ENCODE peak calls at places on chromosomes 11 and 22, in seven cellular contexts. V is hepatocyte; R is caudate nucleus; S is coronary artery; E is thoracic aorta; K is substantia nigra; T is naive thymus-derived CD4-positive, alpha-beta T cell. H is an unnamed sample.

GRCh38 chr11:11416502-11416901 is 63.5 kb upstream of the CSNK2A3 start:
- DNase-seq in E (no peak), T (no peak), S (no peak), R (no peak), V (no peak), K (peak), H (peak)

GRCh38 chr11:113247231-113247630 is 67.2 kb upstream of the TTC12 start:
- DNase-seq in S (no peak), E (no peak), K (no peak), T (no peak), V (no peak), R (no peak), H (no peak)

GRCh38 chr11:8828580-8829358 is 82.2 kb upstream of the AKIP1 start:
- DNase-seq in T (no peak), R (no peak), E (no peak), V (no peak), K (no peak), S (no peak), H (no peak)

GRCh38 chr11:2737876-2738275 is 38.1 kb upstream of the KCNQ1OT1 start:
- DNase-seq in E (no peak), S (no peak), T (no peak), V (peak), K (no peak), R (no peak), H (no peak)

GRCh38 chr11:36567684-36568083 is at the start of gene RAG1:
- DNase-seq in T (no peak), K (no peak), R (no peak), E (no peak), V (no peak), S (no peak), H (no peak)

GRCh38 chr11:16512842-16513241 is 156.5 kb upstream of the SOX6 start:
- DNase-seq in K (no peak), S (no peak), E (no peak), V (no peak), T (no peak), R (no peak), H (no peak)

GRCh38 chr22:23862103-23862502 is 4.4 kb downstream of the SLC2A11 start:
- DNase-seq in R (no peak), K (peak), V (peak), S (no peak), T (no peak), E (no peak), H (no peak)

GRCh38 chr11:797300-798092 is 585 bp downstream of the SLC25A22 start:
- DNase-seq in V (peak), S (peak), R (no peak), E (no peak), T (peak), K (peak), H (peak)

GRCh38 chr22:21443057-21443734 is 24.0 kb upstream of the TMEM191C start:
- DNase-seq in R (no peak), K (no peak), S (no peak), E (no peak), T (no peak), V (no peak), H (peak)

GRCh38 chr11:129365816-129366215 is 9.8 kb upstream of the BARX2 start:
- DNase-seq in E (no peak), S (no peak), K (no peak), T (no peak), V (no peak), R (no peak), H (no peak)

GRCh38 chr22:27801197-27801615 is 350 bp downstream of the MN1 start:
- DNase-seq in K (peak), R (no peak), V (peak), E (no peak), S (no peak), T (peak), H (no peak)

GRCh38 chr11:33899383-33900037 is 7.6 kb upstream of the LMO2 start:
- DNase-seq in K (peak), S (peak), T (no peak), V (peak), E (peak), R (no peak), H (no peak)

GRCh38 chr11:81596709-81597108 is 1137.0 kb downstream of the FAM181B start:
- DNase-seq in V (no peak), T (no peak), E (no peak), S (no peak), K (no peak), R (no peak), H (no peak)

GRCh38 chr22:47245786-47246185 is 483.3 kb downstream of the TBC1D22A start:
- DNase-seq in R (no peak), T (no peak), S (no peak), E (no peak), K (no peak), V (no peak), H (no peak)

GRCh38 chr11:84140386-84141169 is 854.4 kb upstream of the CCDC90B start:
- DNase-seq in K (no peak), S (no peak), R (no peak), V (no peak), T (no peak), E (no peak), H (no peak)

GRCh38 chr11:2772544-2773031 is 72.8 kb upstream of the KCNQ1OT1 start:
- DNase-seq in V (no peak), T (no peak), E (no peak), S (peak), R (no peak), K (no peak), H (no peak)

GRCh38 chr22:50630376-50630775 is 2.4 kb upstream of the ARSA start:
- DNase-seq in T (no peak), S (no peak), E (no peak), V (no peak), R (no peak), K (no peak), H (no peak)

GRCh38 chr11:57249384-57250319 is 12.6 kb upstream of the APLNR start:
- DNase-seq in T (no peak), V (peak), E (no peak), S (no peak), R (no peak), K (peak), H (peak)

GRCh38 chr11:101061606-101062005 is 68.0 kb downstream of the PGR start:
- DNase-seq in E (no peak), K (no peak), V (no peak), R (no peak), S (no peak), T (no peak), H (no peak)

GRCh38 chr22:33807465-33807864 is 112.8 kb downstream of the LARGE1 start:
- DNase-seq in K (no peak), R (no peak), E (no peak), V (no peak), T (no peak), S (no peak), H (no peak)

GRCh38 chr11:43576834-43577521 is 103.6 kb upstream of the HSD17B12 start:
- DNase-seq in V (peak), K (no peak), S (no peak), R (no peak), T (no peak), E (no peak), H (no peak)

GRCh38 chr11:124841186-124841585 is 24.0 kb upstream of the ROBO3 start:
- DNase-seq in T (no peak), S (no peak), R (no peak), V (no peak), K (no peak), E (no peak), H (no peak)

GRCh38 chr22:49765951-49766350 is 61.7 kb downstream of the BRD1 start:
- DNase-seq in S (peak), T (no peak), E (no peak), K (no peak), R (no peak), V (no peak), H (peak)

GRCh38 chr11:86116386-86116726 is 47.5 kb upstream of the PICALM start:
- DNase-seq in T (no peak), V (no peak), S (no peak), K (no peak), E (no peak), R (no peak), H (no peak)

GRCh38 chr22:43878079-43878795 is 13.6 kb downstream of the PNPLA5 start:
- DNase-seq in S (no peak), E (no peak), K (no peak), V (no peak), R (no peak), T (no peak), H (no peak)

GRCh38 chr22:46132830-46133587 is 17.3 kb upstream of the PPARA start:
- DNase-seq in R (no peak), E (no peak), K (no peak), T (no peak), S (no peak), V (no peak), H (no peak)

GRCh38 chr11:78164471-78164870 is 24.0 kb downstream of the KCTD21 start:
- DNase-seq in K (no peak), S (no peak), R (no peak), E (no peak), T (no peak), V (no peak), H (no peak)

GRCh38 chr22:42396621-42397331 is 35.4 kb downstream of the NFAM1 start:
- DNase-seq in S (no peak), E (no peak), T (no peak), R (no peak), K (no peak), V (no peak), H (no peak)

GRCh38 chr22:49320714-49321476 is 506.8 kb downstream of the BRD1 start:
- DNase-seq in T (no peak), S (peak), R (no peak), V (no peak), K (no peak), E (no peak), H (peak)

GRCh38 chr11:77147668-77148321 is 19.7 kb downstream of the MYO7A start:
- DNase-seq in R (no peak), S (no peak), E (no peak), T (no peak), V (peak), K (no peak), H (no peak)

GRCh38 chr11:46560300-46561025 is 33.4 kb downstream of the AMBRA1 start:
- DNase-seq in S (no peak), E (no peak), T (peak), V (no peak), R (no peak), K (no peak), H (no peak)

GRCh38 chr11:102142333-102142732 is 32.1 kb downstream of the YAP1 start:
- DNase-seq in V (no peak), T (no peak), S (no peak), E (no peak), K (no peak), R (no peak), H (no peak)

GRCh38 chr11:30420233-30420787 is 97.4 kb downstream of the ARL14EP start:
- DNase-seq in E (no peak), K (no peak), R (no peak), T (no peak), V (no peak), S (no peak), H (no peak)

GRCh38 chr11:130318031-130318673 is 3.4 kb upstream of the ZBTB44 start:
- DNase-seq in E (no peak), R (no peak), T (no peak), V (no peak), K (no peak), S (no peak), H (no peak)

GRCh38 chr11:6637871-6638270 is 17.7 kb downstream of the DCHS1 start:
- DNase-seq in K (no peak), S (peak), V (no peak), R (no peak), T (no peak), E (no peak), H (no peak)

GRCh38 chr11:69603163-69603836 is 37.7 kb upstream of the CCND1 start:
- DNase-seq in V (no peak), K (no peak), R (no peak), T (no peak), E (no peak), S (no peak), H (no peak)
- H3K27ac ChIP-seq in V (no peak), K (no peak), R (no peak), T (no peak), E (no peak), S (no peak), H (no peak)

GRCh38 chr11:3880724-3881123 is 25.3 kb downstream of the STIM1 start:
- DNase-seq in V (no peak), K (no peak), S (no peak), T (no peak), R (no peak), E (no peak), H (no peak)

GRCh38 chr11:3879967-3880542 is 24.6 kb downstream of the STIM1 start:
- DNase-seq in S (no peak), R (no peak), V (peak), T (no peak), K (no peak), E (no peak), H (no peak)

GRCh38 chr11:3879216-3879966 is 23.9 kb downstream of the STIM1 start:
- DNase-seq in R (no peak), S (no peak), V (no peak), K (no peak), E (no peak), T (no peak), H (no peak)

GRCh38 chr11:3878036-3878584 is 22.6 kb downstream of the STIM1 start:
- DNase-seq in V (no peak), S (no peak), K (no peak), E (no peak), T (no peak), R (no peak), H (no peak)

DNA sequence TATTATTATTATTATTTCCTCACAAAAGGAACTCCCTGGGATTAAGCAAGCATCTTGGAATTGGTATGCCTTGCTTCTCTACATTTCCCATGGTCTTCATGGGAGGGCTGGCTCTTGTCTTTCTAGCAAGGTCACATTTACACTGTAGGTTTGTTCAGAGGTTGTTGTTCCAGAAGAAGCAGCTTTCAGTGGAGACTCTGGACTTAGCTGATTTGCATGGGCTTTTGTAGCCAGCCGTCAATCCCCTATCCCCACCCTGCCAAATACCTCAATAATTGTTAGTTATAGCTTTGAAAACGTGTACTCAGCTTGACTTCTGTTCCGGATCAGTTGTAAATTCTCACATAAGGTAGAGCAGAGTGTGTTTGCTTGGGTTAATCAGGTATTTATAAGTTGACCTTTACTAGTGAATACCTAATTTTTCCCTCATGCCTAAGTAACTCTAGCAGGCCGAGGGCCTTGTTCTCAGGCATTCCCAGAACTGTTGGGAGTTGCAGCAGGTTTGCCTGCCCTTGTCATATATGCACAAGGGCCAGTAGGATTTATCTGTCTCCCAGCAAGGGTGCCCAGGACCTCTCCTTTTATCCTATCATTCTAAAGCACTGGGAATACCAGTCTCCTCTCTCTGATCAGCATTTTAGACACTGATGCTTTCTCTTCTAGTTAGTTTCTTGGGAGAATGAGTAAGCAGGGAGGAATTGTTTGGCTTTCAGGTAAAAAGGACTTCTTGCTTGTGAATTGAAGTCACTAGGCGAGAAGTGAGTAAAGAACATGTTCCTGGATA is 22.0 kb downstream of the STIM1 start:
- DNase-seq in K (no peak), R (no peak), S (no peak), V (no peak), E (no peak), T (no peak), H (no peak)
- H3K27ac ChIP-seq in K (no peak), R (no peak), S (no peak), V (peak), E (no peak), T (peak), H (peak)

GRCh38 chr11:92707173-92707619 is 262.3 kb upstream of the MTNR1B start:
- DNase-seq in R (no peak), V (no peak), T (no peak), S (no peak), E (no peak), K (no peak), H (no peak)

GRCh38 chr11:92709329-92709728 is 260.1 kb upstream of the MTNR1B start:
- DNase-seq in K (no peak), R (no peak), E (no peak), S (no peak), V (no peak), T (no peak), H (no peak)

GRCh38 chr11:92703431-92703830 is 266.0 kb upstream of the MTNR1B start:
- DNase-seq in K (no peak), S (no peak), T (no peak), E (no peak), V (no peak), R (no peak), H (no peak)

GRCh38 chr11:92711913-92712312 is 257.5 kb upstream of the MTNR1B start:
- DNase-seq in V (no peak), E (no peak), T (no peak), K (no peak), S (no peak), R (no peak), H (no peak)

GRCh38 chr11:92707665-92708064 is 261.8 kb upstream of the MTNR1B start:
- DNase-seq in K (no peak), V (no peak), R (no peak), E (no peak), T (no peak), S (no peak), H (no peak)
- H3K27ac ChIP-seq in K (no peak), V (no peak), R (peak), E (peak), T (no peak), S (peak), H (no peak)

DNA sequence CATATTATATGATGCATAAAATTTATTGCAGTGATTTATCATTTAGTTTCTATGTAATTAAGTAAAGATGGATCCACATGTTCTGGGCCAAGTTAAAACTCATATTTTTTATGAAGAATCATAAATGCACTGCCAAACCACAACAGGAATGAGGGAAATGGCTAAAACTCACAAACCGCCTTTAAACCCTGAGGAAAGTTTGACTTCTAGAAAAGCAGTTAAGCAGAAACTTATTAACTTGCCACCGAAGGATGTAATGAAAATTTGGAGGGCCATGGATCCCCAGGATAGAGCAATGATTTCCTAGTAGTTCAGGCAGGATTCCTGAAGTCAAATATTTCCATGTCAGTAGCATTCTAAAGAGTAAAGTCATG is 218.3 kb upstream of the CTSC start:
- DNase-seq in S (no peak), V (no peak), R (no peak), K (no peak), E (no peak), T (no peak), H (no peak)
- H3K27ac ChIP-seq in S (no peak), V (no peak), R (no peak), K (no peak), E (no peak), T (no peak), H (no peak)

H was measured in left lung.